ENCODE peak calls at places on chromosomes 13 and 19, in four cellular contexts. One of them, this sample, is unnamed.

GRCh38 chr13:41085961-41086360 is 24.7 kb downstream of the WBP4 start:
- DNase-seq in suprapubic skin: no peak
- DNase-seq in fibroblast of lung: no peak
- DNase-seq in uterus: no peak
- DNase-seq in this sample: no peak

GRCh38 chr13:87661471-87661870 is 9.7 kb upstream of the SLITRK5 start:
- DNase-seq in suprapubic skin: no peak
- DNase-seq in uterus: no peak
- DNase-seq in fibroblast of lung: peak
- DNase-seq in this sample: no peak

GRCh38 chr19:28987177-28987576 is 225.8 kb downstream of the UQCRFS1 start:
- DNase-seq in uterus: no peak
- DNase-seq in suprapubic skin: no peak
- DNase-seq in fibroblast of lung: no peak
- DNase-seq in this sample: no peak

GRCh38 chr19:55209430-55210119 is at the start of gene PTPRH:
- DNase-seq in fibroblast of lung: no peak
- DNase-seq in suprapubic skin: no peak
- DNase-seq in uterus: no peak
- DNase-seq in this sample: no peak

GRCh38 chr13:27040826-27041108 is 130.8 kb downstream of the USP12 start:
- DNase-seq in suprapubic skin: no peak
- DNase-seq in fibroblast of lung: no peak
- DNase-seq in uterus: no peak
- DNase-seq in this sample: no peak

GRCh38 chr13:61765940-61766666 is 350.5 kb upstream of the PCDH20 start:
- DNase-seq in fibroblast of lung: no peak
- DNase-seq in suprapubic skin: no peak
- DNase-seq in uterus: no peak
- DNase-seq in this sample: no peak

GRCh38 chr13:24220086-24220703 is 59.7 kb downstream of the SPATA13 start:
- DNase-seq in uterus: no peak
- DNase-seq in fibroblast of lung: peak
- DNase-seq in suprapubic skin: no peak
- DNase-seq in this sample: peak

GRCh38 chr19:35975608-35976214 is 19.3 kb upstream of the SDHAF1 start:
- DNase-seq in uterus: no peak
- DNase-seq in fibroblast of lung: peak
- DNase-seq in suprapubic skin: no peak
- DNase-seq in this sample: no peak

GRCh38 chr13:99366075-99366987 is 59.1 kb upstream of the GPR183 start:
- DNase-seq in uterus: no peak
- DNase-seq in suprapubic skin: no peak
- DNase-seq in fibroblast of lung: no peak
- DNase-seq in this sample: no peak

GRCh38 chr13:41580345-41580744 is 123.0 kb downstream of the RGCC start:
- DNase-seq in uterus: no peak
- DNase-seq in suprapubic skin: no peak
- DNase-seq in fibroblast of lung: no peak
- DNase-seq in this sample: no peak

GRCh38 chr19:3651684-3652083 is 25.1 kb upstream of the CACTIN start:
- DNase-seq in suprapubic skin: no peak
- DNase-seq in fibroblast of lung: no peak
- DNase-seq in uterus: no peak
- DNase-seq in this sample: no peak

GRCh38 chr13:35179494-35179893 is 237.4 kb downstream of the NBEA start:
- DNase-seq in fibroblast of lung: no peak
- DNase-seq in uterus: no peak
- DNase-seq in suprapubic skin: no peak
- DNase-seq in this sample: no peak

GRCh38 chr19:35637165-35637564 is 4.4 kb upstream of the ETV2 start:
- DNase-seq in suprapubic skin: no peak
- DNase-seq in fibroblast of lung: no peak
- DNase-seq in uterus: no peak
- DNase-seq in this sample: no peak

GRCh38 chr13:50512602-50513527 is 330.6 kb downstream of the DLEU7 start:
- DNase-seq in uterus: peak
- DNase-seq in suprapubic skin: peak
- DNase-seq in fibroblast of lung: peak
- DNase-seq in this sample: peak

GRCh38 chr19:13843104-13843921 is 33.6 kb upstream of the NANOS3 start:
- DNase-seq in uterus: peak
- DNase-seq in suprapubic skin: no peak
- DNase-seq in fibroblast of lung: no peak
- DNase-seq in this sample: no peak

GRCh38 chr19:46631481-46631880 is 4.5 kb downstream of the GNG8 start:
- DNase-seq in fibroblast of lung: no peak
- DNase-seq in uterus: peak
- DNase-seq in suprapubic skin: no peak
- DNase-seq in this sample: no peak

GRCh38 chr19:46634656-46635218 is 1.3 kb downstream of the GNG8 start:
- DNase-seq in uterus: no peak
- DNase-seq in suprapubic skin: no peak
- DNase-seq in fibroblast of lung: no peak
- DNase-seq in this sample: no peak

GRCh38 chr19:46635920-46636761 is at the start of gene GNG8:
- DNase-seq in fibroblast of lung: no peak
- DNase-seq in uterus: no peak
- DNase-seq in suprapubic skin: no peak
- DNase-seq in this sample: no peak

GRCh38 chr19:46633130-46633529 is 2.9 kb downstream of the GNG8 start:
- DNase-seq in uterus: no peak
- DNase-seq in fibroblast of lung: no peak
- DNase-seq in suprapubic skin: no peak
- DNase-seq in this sample: no peak

GRCh38 chr19:46634045-46634655 is 1.9 kb downstream of the GNG8 start:
- DNase-seq in uterus: peak
- DNase-seq in suprapubic skin: peak
- DNase-seq in fibroblast of lung: peak
- DNase-seq in this sample: peak
- H3K4me3 ChIP-seq in uterus: peak
- H3K4me3 ChIP-seq in suprapubic skin: peak
- H3K4me3 ChIP-seq in fibroblast of lung: no peak
- H3K4me3 ChIP-seq in this sample: peak

GRCh38 chr13:114227528-114227927 is 7.2 kb upstream of the CDC16 start:
- DNase-seq in uterus: no peak
- DNase-seq in fibroblast of lung: no peak
- DNase-seq in suprapubic skin: no peak
- DNase-seq in this sample: no peak

GRCh38 chr13:114224201-114224600 is 10.5 kb upstream of the CDC16 start:
- DNase-seq in fibroblast of lung: no peak
- DNase-seq in suprapubic skin: no peak
- DNase-seq in uterus: no peak
- DNase-seq in this sample: no peak

GRCh38 chr13:114226699-114227323 is 7.9 kb upstream of the CDC16 start:
- DNase-seq in fibroblast of lung: peak
- DNase-seq in suprapubic skin: peak
- DNase-seq in uterus: peak
- DNase-seq in this sample: peak

GRCh38 chr13:114226088-114226487 is 8.6 kb upstream of the CDC16 start:
- DNase-seq in uterus: no peak
- DNase-seq in suprapubic skin: no peak
- DNase-seq in fibroblast of lung: no peak
- DNase-seq in this sample: no peak

GRCh38 chr13:114225610-114226009 is 9.1 kb upstream of the CDC16 start:
- DNase-seq in suprapubic skin: no peak
- DNase-seq in uterus: no peak
- DNase-seq in fibroblast of lung: no peak
- DNase-seq in this sample: no peak
- TF ChIP-seq CTCF in suprapubic skin: no peak
- TF ChIP-seq CTCF in uterus: no peak
- TF ChIP-seq CTCF in fibroblast of lung: no peak
- TF ChIP-seq CTCF in this sample: no peak

GRCh38 chr19:7788933-7789323 is 25.9 kb downstream of the CLEC4M start:
- DNase-seq in uterus: no peak
- DNase-seq in suprapubic skin: no peak
- DNase-seq in fibroblast of lung: no peak
- DNase-seq in this sample: no peak
- H3K4me3 ChIP-seq in uterus: no peak
- H3K4me3 ChIP-seq in suprapubic skin: peak
- H3K4me3 ChIP-seq in fibroblast of lung: no peak
- H3K4me3 ChIP-seq in this sample: no peak

DNA sequence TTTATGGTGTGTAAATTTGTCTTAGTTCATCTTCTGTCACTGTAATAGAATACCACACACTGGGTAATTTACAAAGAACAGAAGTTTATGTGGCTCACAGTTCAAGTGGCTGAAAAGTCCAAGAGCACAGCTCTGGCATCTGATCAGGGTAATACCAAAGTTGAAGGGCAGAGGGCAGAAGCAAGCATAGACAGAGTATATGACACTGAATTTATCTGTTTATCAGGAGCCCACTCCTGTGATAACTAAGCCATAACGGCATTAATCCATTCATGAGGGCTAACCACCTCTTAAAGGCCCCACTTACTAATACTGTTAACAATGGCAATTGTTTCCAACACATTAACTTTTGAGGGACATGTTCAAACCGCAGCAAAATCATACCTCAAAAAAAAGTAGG is 4.0 kb upstream of the RFXAP start:
- DNase-seq in suprapubic skin: no peak
- DNase-seq in fibroblast of lung: peak
- DNase-seq in uterus: no peak
- DNase-seq in this sample: no peak
- TF ChIP-seq CTCF in suprapubic skin: peak
- TF ChIP-seq CTCF in fibroblast of lung: peak
- TF ChIP-seq CTCF in uterus: no peak
- TF ChIP-seq CTCF in this sample: peak

This sample was measured in GM12864.